ENCODE peak calls at places on chromosome 18, in six cellular contexts. R is prostate gland, O is gastrocnemius medialis, W is tibial nerve, K is heart left ventricle, X is vagina. J is an unnamed sample.

GRCh38 chr18:31685097-31686082 is 1.0 kb upstream of the B4GALT6 start:
- DNase-seq in X (no peak), O (no peak), R (peak; percentile 76), W (no peak), K (peak; percentile 86), J (no peak)

GRCh38 chr18:910247-910646 is 5.6 kb downstream of the ADCYAP1 start:
- DNase-seq in X (no peak), O (no peak), R (no peak), K (no peak), W (no peak), J (no peak)

GRCh38 chr18:9971313-9971920 is 57.6 kb downstream of the VAPA start:
- DNase-seq in R (peak; percentile 86), X (no peak), W (peak; percentile 98), K (no peak), O (peak; percentile 47), J (peak; percentile 89)

GRCh38 chr18:7730682-7731081 is 163.6 kb downstream of the PTPRM start:
- DNase-seq in W (no peak), R (no peak), X (no peak), K (no peak), O (no peak), J (no peak)

GRCh38 chr18:8685141-8685913 is 20.0 kb upstream of the MTCL1 start:
- DNase-seq in O (no peak), K (no peak), R (peak; percentile 76), X (peak; percentile 76), W (no peak), J (no peak)

GRCh38 chr18:77379976-77380375 is 130.3 kb downstream of the GALR1 start:
- DNase-seq in X (no peak), O (no peak), R (no peak), K (no peak), W (no peak), J (no peak)

GRCh38 chr18:79523738-79524180 is 128.0 kb downstream of the NFATC1 start:
- DNase-seq in O (no peak), R (no peak), X (no peak), W (no peak), K (peak; percentile 21), J (peak; percentile 80)

GRCh38 chr18:39455300-39455699 is 1889.7 kb upstream of the CELF4 start:
- DNase-seq in R (no peak), K (no peak), X (no peak), O (no peak), W (no peak), J (no peak)

GRCh38 chr18:63451774-63452173 is 25.0 kb upstream of the SERPINB5 start:
- DNase-seq in R (peak; percentile 53), X (no peak), K (no peak), W (no peak), O (no peak), J (no peak)

GRCh38 chr18:8882632-8883408 is 177.5 kb downstream of the MTCL1 start:
- DNase-seq in K (no peak), R (no peak), X (no peak), W (no peak), O (no peak), J (no peak)

GRCh38 chr18:12460874-12461273 is 53.1 kb downstream of the PRELID3A start:
- DNase-seq in X (no peak), W (no peak), R (no peak), K (no peak), O (no peak), J (no peak)

GRCh38 chr18:47331051-47331450 is 79.6 kb upstream of the SKOR2 start:
- DNase-seq in O (no peak), X (no peak), K (no peak), W (no peak), R (no peak), J (no peak)

GRCh38 chr18:2923464-2923863 is 76.7 kb downstream of the EMILIN2 start:
- DNase-seq in R (no peak), W (no peak), K (no peak), O (no peak), X (no peak), J (no peak)

GRCh38 chr18:2921778-2922177 is 75.0 kb downstream of the EMILIN2 start:
- DNase-seq in X (peak; percentile 70), W (no peak), R (no peak), K (no peak), O (no peak), J (no peak)

GRCh38 chr18:2924920-2925319 is 78.1 kb downstream of the EMILIN2 start:
- DNase-seq in W (no peak), X (no peak), R (no peak), O (no peak), K (no peak), J (no peak)

GRCh38 chr18:2927745-2928144 is 80.9 kb downstream of the EMILIN2 start:
- DNase-seq in K (no peak), R (no peak), O (no peak), X (no peak), W (no peak), J (no peak)

GRCh38 chr18:2926528-2926927 is 79.7 kb downstream of the EMILIN2 start:
- DNase-seq in W (no peak), K (no peak), X (no peak), R (no peak), O (no peak), J (no peak)
- TF ChIP-seq CTCF in W (no peak), K (no peak), X (no peak), R (no peak), O (no peak), J (no peak)

DNA sequence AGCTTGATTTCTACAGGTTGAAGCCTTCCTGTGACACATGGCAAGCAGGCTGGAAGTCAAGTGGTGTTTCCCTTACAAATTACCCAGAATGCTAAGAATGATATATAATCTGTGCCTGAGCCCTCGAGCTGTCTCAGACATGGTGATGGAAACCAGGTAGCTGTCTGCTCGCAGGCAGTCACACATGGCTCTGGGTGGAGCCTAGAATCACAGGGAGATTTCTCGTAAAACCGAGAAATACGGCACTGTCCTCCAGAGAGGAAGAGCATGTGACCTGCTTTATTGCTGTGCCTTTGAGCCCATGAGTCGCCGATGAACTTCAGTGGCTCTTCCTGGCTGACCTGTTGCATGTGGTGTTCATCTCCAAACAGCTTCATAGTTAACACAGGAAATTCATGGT is 392.9 kb downstream of the ZNF521 start:
- DNase-seq in R (no peak), X (no peak), O (no peak), K (no peak), W (no peak), J (no peak)
- H3K4me3 ChIP-seq in R (no peak overlapping the region), X (no peak overlapping the region), O (no peak overlapping the region), K (no peak overlapping the region), W (no peak overlapping the region), J (no peak overlapping the region)

GRCh38 chr18:23415530-23415929 is 37.6 kb upstream of the RIOK3 start:
- DNase-seq in K (no peak), W (no peak), X (no peak), O (no peak), R (no peak), J (no peak)

GRCh38 chr18:23422751-23423418 is 30.2 kb upstream of the RIOK3 start:
- DNase-seq in R (no peak), W (no peak), K (peak; percentile 67), O (peak; percentile 65), X (no peak), J (peak; percentile 54)

GRCh38 chr18:23416283-23416682 is 36.8 kb upstream of the RIOK3 start:
- DNase-seq in W (no peak), R (no peak), K (no peak), X (no peak), O (no peak), J (no peak)

GRCh38 chr18:23424616-23425015 is 28.5 kb upstream of the RIOK3 start:
- DNase-seq in O (no peak), R (no peak), X (no peak), K (no peak), W (no peak), J (no peak)

GRCh38 chr18:23421277-23421676 is 31.8 kb upstream of the RIOK3 start:
- DNase-seq in R (no peak), O (no peak), X (no peak), K (no peak), W (no peak), J (no peak)
- TF ChIP-seq POLR2A in R (no peak), O (no peak), X (no peak), K (no peak), W (no peak), J (no peak)

GRCh38 chr18:73088445-73088844 is 220.7 kb upstream of the NETO1 start:
- DNase-seq in K (no peak), O (no peak), R (no peak), X (no peak), W (no peak), J (no peak)

GRCh38 chr18:73099759-73100158 is 232.0 kb upstream of the NETO1 start:
- DNase-seq in R (no peak), W (no peak), X (no peak), O (no peak), K (no peak), J (no peak)

GRCh38 chr18:73093687-73094250 is 226.0 kb upstream of the NETO1 start:
- DNase-seq in K (no peak), W (no peak), X (no peak), O (no peak), R (no peak), J (no peak)
- TF ChIP-seq CTCF in K (no peak), W (no peak), X (no peak), O (no peak), R (no peak), J (no peak)

GRCh38 chr18:58955738-58956137 is 91.1 kb downstream of the ZNF532 start:
- DNase-seq in X (no peak), R (no peak), W (peak; percentile 54), K (no peak), O (no peak), J (peak; percentile 24)
- H3K4me3 ChIP-seq in X (no peak overlapping the region), R (no peak overlapping the region), W (no peak overlapping the region), K (no peak overlapping the region), O (no peak overlapping the region), J (no peak overlapping the region)

DNA sequence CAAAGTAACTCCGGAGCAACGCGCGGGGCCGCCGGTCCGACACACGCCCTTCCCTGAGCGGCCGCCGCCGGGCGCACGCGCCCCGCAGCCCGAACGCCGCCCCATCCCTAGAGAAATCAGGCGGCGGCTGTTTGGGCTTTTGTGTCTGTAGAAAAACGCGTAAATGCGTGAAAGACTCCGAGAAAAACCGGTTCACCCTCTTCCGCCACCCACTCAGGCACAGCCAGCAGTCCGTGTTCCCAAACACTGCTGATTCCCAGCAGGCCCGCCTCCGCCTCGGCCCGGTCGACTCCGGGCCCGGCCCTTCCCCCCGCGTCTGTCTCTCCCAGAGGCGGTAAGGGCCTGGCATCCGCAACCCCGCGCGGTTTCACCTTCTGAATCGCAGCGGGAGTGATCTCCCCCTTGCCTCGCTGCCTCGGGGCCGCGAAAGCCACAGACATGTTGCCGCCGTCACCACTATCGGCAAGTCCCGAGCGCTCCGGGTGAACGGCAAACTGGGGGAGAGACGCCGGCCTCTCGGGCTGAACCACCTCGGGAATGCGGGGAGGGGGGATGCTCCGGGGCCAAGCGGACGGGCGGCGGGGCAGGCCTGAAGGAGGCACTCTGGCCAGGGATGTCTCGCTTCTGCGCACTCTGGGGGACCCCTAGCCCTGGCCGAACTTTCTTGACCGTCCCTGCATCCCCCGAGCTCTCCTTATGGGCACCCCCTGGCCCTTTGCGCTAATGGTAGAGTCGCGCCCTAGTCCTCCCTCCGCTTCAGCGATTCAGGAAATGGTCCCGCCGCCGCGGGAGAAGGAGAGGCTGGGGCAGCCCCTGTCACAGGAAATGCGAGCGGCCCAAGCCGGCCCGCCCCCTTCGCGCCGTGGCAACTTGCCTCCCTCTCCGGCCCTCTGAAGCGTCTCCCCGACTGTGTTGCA is at the start of gene SS18:
- DNase-seq in K (peak; percentile 96), W (peak; percentile 84), R (peak; percentile 92), X (peak; percentile 92), O (peak; percentile 81), J (peak; percentile 99)
- TF ChIP-seq POLR2A in K (no peak), W (peak; percentile 9), R (peak; percentile 43), X (no peak), O (peak; percentile 48), J (peak; percentile 15)

GRCh38 chr18:55275042-55275897 is 312.7 kb downstream of the TCF4 start:
- DNase-seq in W (peak; percentile 25), X (no peak), K (no peak), R (no peak), O (peak; percentile 84), J (no peak)
- TF ChIP-seq CTCF in W (no peak), X (no peak), K (no peak), R (no peak), O (no peak), J (no peak)